ENCODE peak calls at places on chromosomes 3 and 15, in six cellular contexts. B, E, I, Z, A and X are unnamed samples.

GRCh38 chr3:133040696-133041523 is 2.7 kb downstream of the TMEM108 start:
- DNase-seq in Z (peak), A (peak), B (peak), E (peak), I (no peak), X (peak)

GRCh38 chr3:64445318-64446300 is 220.3 kb upstream of the PRICKLE2 start:
- DNase-seq in B (no peak), A (no peak), I (no peak), E (peak), Z (peak), X (no peak)

GRCh38 chr3:131357275-131357674 is 24.3 kb upstream of the NUDT16 start:
- DNase-seq in I (no peak), A (no peak), Z (no peak), E (no peak), B (no peak), X (no peak)

GRCh38 chr3:131242201-131242600 is 139.4 kb upstream of the NUDT16 start:
- DNase-seq in E (peak), I (no peak), A (no peak), Z (no peak), B (no peak), X (no peak)

GRCh38 chr3:183537295-183537730 is 18.2 kb downstream of the KLHL6 start:
- DNase-seq in I (no peak), E (peak), Z (no peak), A (no peak), B (no peak), X (peak)

GRCh38 chr3:4994823-4995499 is 15.7 kb downstream of the BHLHE40 start:
- DNase-seq in Z (peak), A (no peak), B (no peak), I (no peak), E (peak), X (peak)

GRCh38 chr15:91853968-91854943 is 748 bp downstream of the SLCO3A1 start:
- DNase-seq in A (no peak), E (peak), B (peak), I (peak), Z (peak), X (no peak)

GRCh38 chr3:54814224-54814623 is 113.6 kb downstream of the LRTM1 start:
- DNase-seq in B (no peak), I (no peak), E (no peak), Z (no peak), A (no peak), X (no peak)

GRCh38 chr3:10363935-10364334 is 43.0 kb upstream of the SEC13 start:
- DNase-seq in Z (no peak), A (no peak), I (no peak), B (no peak), E (no peak), X (no peak)

GRCh38 chr15:24862726-24863521 is 91.9 kb upstream of the SNRPN start:
- DNase-seq in A (no peak), Z (no peak), B (no peak), I (no peak), E (no peak), X (peak)

GRCh38 chr3:177960722-177961121 is 575.5 kb upstream of the KCNMB2 start:
- DNase-seq in A (no peak), I (no peak), B (no peak), E (no peak), Z (no peak), X (no peak)

GRCh38 chr3:137582484-137582883 is 181.6 kb upstream of the SOX14 start:
- DNase-seq in I (no peak), E (no peak), A (no peak), B (no peak), Z (no peak), X (no peak)